ENCODE peak calls at places on chromosome 6, in nine cellular contexts. One of them, this sample, is unnamed.

GRCh38 chr6:88008821-88009220 is 38.8 kb upstream of the SPACA1 start:
- DNase-seq in stimulated activated CD4-positive, alpha-beta T cell treated with anti-CD3 and anti-CD28 coated beads, Interleukin-4, amount 100 ng/mL, for 1 hour: no peak
- DNase-seq in body of pancreas: no peak
- DNase-seq in NCI-H774: no peak
- DNase-seq in fibroblast of pulmonary artery: no peak
- DNase-seq in substantia nigra: no peak
- DNase-seq in activated CD8-positive, alpha-beta memory T cell treated with anti-CD3 and anti-CD28 coated beads for 1 hour: no peak
- DNase-seq in amygdala: no peak
- DNase-seq in EH: peak; percentile 7
- DNase-seq in this sample: no peak

GRCh38 chr6:169513478-169514193 is 188.2 kb downstream of the WDR27 start:
- DNase-seq in stimulated activated CD4-positive, alpha-beta T cell treated with anti-CD3 and anti-CD28 coated beads, Interleukin-4, amount 100 ng/mL, for 1 hour: no peak
- DNase-seq in body of pancreas: no peak
- DNase-seq in NCI-H774: no peak
- DNase-seq in fibroblast of pulmonary artery: no peak
- DNase-seq in substantia nigra: no peak
- DNase-seq in activated CD8-positive, alpha-beta memory T cell treated with anti-CD3 and anti-CD28 coated beads for 1 hour: no peak
- DNase-seq in amygdala: no peak
- DNase-seq in EH: no peak
- DNase-seq in this sample: no peak

GRCh38 chr6:111743859-111744692 is 129.2 kb downstream of the FYN start:
- DNase-seq in stimulated activated CD4-positive, alpha-beta T cell treated with anti-CD3 and anti-CD28 coated beads, Interleukin-4, amount 100 ng/mL, for 1 hour: no peak
- DNase-seq in body of pancreas: no peak
- DNase-seq in NCI-H774: no peak
- DNase-seq in fibroblast of pulmonary artery: peak; percentile 88
- DNase-seq in substantia nigra: no peak
- DNase-seq in activated CD8-positive, alpha-beta memory T cell treated with anti-CD3 and anti-CD28 coated beads for 1 hour: no peak
- DNase-seq in amygdala: peak; percentile 38
- DNase-seq in EH: no peak
- DNase-seq in this sample: no peak

GRCh38 chr6:14875678-14876063 is 370.2 kb upstream of the JARID2 start:
- DNase-seq in stimulated activated CD4-positive, alpha-beta T cell treated with anti-CD3 and anti-CD28 coated beads, Interleukin-4, amount 100 ng/mL, for 1 hour: no peak
- DNase-seq in body of pancreas: no peak
- DNase-seq in NCI-H774: no peak
- DNase-seq in fibroblast of pulmonary artery: no peak
- DNase-seq in substantia nigra: no peak
- DNase-seq in activated CD8-positive, alpha-beta memory T cell treated with anti-CD3 and anti-CD28 coated beads for 1 hour: no peak
- DNase-seq in amygdala: no peak
- DNase-seq in EH: no peak
- DNase-seq in this sample: no peak

GRCh38 chr6:44771647-44772415 is 384.3 kb downstream of the CDC5L start:
- DNase-seq in stimulated activated CD4-positive, alpha-beta T cell treated with anti-CD3 and anti-CD28 coated beads, Interleukin-4, amount 100 ng/mL, for 1 hour: no peak
- DNase-seq in body of pancreas: no peak
- DNase-seq in NCI-H774: no peak
- DNase-seq in fibroblast of pulmonary artery: no peak
- DNase-seq in substantia nigra: no peak
- DNase-seq in activated CD8-positive, alpha-beta memory T cell treated with anti-CD3 and anti-CD28 coated beads for 1 hour: no peak
- DNase-seq in amygdala: no peak
- DNase-seq in EH: no peak
- DNase-seq in this sample: no peak

GRCh38 chr6:14871196-14871595 is 374.7 kb upstream of the JARID2 start:
- DNase-seq in stimulated activated CD4-positive, alpha-beta T cell treated with anti-CD3 and anti-CD28 coated beads, Interleukin-4, amount 100 ng/mL, for 1 hour: no peak
- DNase-seq in body of pancreas: no peak
- DNase-seq in NCI-H774: no peak
- DNase-seq in fibroblast of pulmonary artery: no peak
- DNase-seq in substantia nigra: no peak
- DNase-seq in activated CD8-positive, alpha-beta memory T cell treated with anti-CD3 and anti-CD28 coated beads for 1 hour: no peak
- DNase-seq in amygdala: no peak
- DNase-seq in EH: no peak
- DNase-seq in this sample: no peak

GRCh38 chr6:47083586-47084047 is 41.5 kb upstream of the ADGRF1 start:
- DNase-seq in stimulated activated CD4-positive, alpha-beta T cell treated with anti-CD3 and anti-CD28 coated beads, Interleukin-4, amount 100 ng/mL, for 1 hour: no peak
- DNase-seq in body of pancreas: peak; percentile 92
- DNase-seq in NCI-H774: peak; percentile 85
- DNase-seq in fibroblast of pulmonary artery: peak; percentile 98
- DNase-seq in substantia nigra: no peak
- DNase-seq in activated CD8-positive, alpha-beta memory T cell treated with anti-CD3 and anti-CD28 coated beads for 1 hour: no peak
- DNase-seq in amygdala: no peak
- DNase-seq in EH: peak; percentile 55
- DNase-seq in this sample: no peak

GRCh38 chr6:99745651-99746050 is 139.0 kb downstream of the PRDM13 start:
- DNase-seq in stimulated activated CD4-positive, alpha-beta T cell treated with anti-CD3 and anti-CD28 coated beads, Interleukin-4, amount 100 ng/mL, for 1 hour: no peak
- DNase-seq in body of pancreas: no peak
- DNase-seq in NCI-H774: no peak
- DNase-seq in fibroblast of pulmonary artery: peak; percentile 7
- DNase-seq in substantia nigra: no peak
- DNase-seq in activated CD8-positive, alpha-beta memory T cell treated with anti-CD3 and anti-CD28 coated beads for 1 hour: no peak
- DNase-seq in amygdala: no peak
- DNase-seq in EH: peak; percentile 51
- DNase-seq in this sample: no peak

GRCh38 chr6:102619585-102619984 is 1226.1 kb downstream of the GRIK2 start:
- DNase-seq in stimulated activated CD4-positive, alpha-beta T cell treated with anti-CD3 and anti-CD28 coated beads, Interleukin-4, amount 100 ng/mL, for 1 hour: no peak
- DNase-seq in body of pancreas: no peak
- DNase-seq in NCI-H774: peak; percentile 11
- DNase-seq in fibroblast of pulmonary artery: peak; percentile 2
- DNase-seq in substantia nigra: no peak
- DNase-seq in activated CD8-positive, alpha-beta memory T cell treated with anti-CD3 and anti-CD28 coated beads for 1 hour: no peak
- DNase-seq in amygdala: no peak
- DNase-seq in EH: peak; percentile 30
- DNase-seq in this sample: no peak

GRCh38 chr6:154920502-154921200 is 74.5 kb upstream of the TIAM2 start:
- DNase-seq in stimulated activated CD4-positive, alpha-beta T cell treated with anti-CD3 and anti-CD28 coated beads, Interleukin-4, amount 100 ng/mL, for 1 hour: no peak
- DNase-seq in body of pancreas: no peak
- DNase-seq in NCI-H774: no peak
- DNase-seq in fibroblast of pulmonary artery: no peak
- DNase-seq in substantia nigra: no peak
- DNase-seq in activated CD8-positive, alpha-beta memory T cell treated with anti-CD3 and anti-CD28 coated beads for 1 hour: no peak
- DNase-seq in amygdala: no peak
- DNase-seq in EH: peak; percentile 64
- DNase-seq in this sample: no peak

GRCh38 chr6:589090-589489 is 67.8 kb downstream of the HUS1B start:
- DNase-seq in stimulated activated CD4-positive, alpha-beta T cell treated with anti-CD3 and anti-CD28 coated beads, Interleukin-4, amount 100 ng/mL, for 1 hour: no peak
- DNase-seq in body of pancreas: no peak
- DNase-seq in NCI-H774: no peak
- DNase-seq in fibroblast of pulmonary artery: no peak
- DNase-seq in substantia nigra: no peak
- DNase-seq in activated CD8-positive, alpha-beta memory T cell treated with anti-CD3 and anti-CD28 coated beads for 1 hour: no peak
- DNase-seq in amygdala: no peak
- DNase-seq in EH: no peak
- DNase-seq in this sample: no peak

GRCh38 chr6:158869604-158870417 is 50.6 kb upstream of the EZR start:
- DNase-seq in stimulated activated CD4-positive, alpha-beta T cell treated with anti-CD3 and anti-CD28 coated beads, Interleukin-4, amount 100 ng/mL, for 1 hour: peak; percentile 96
- DNase-seq in body of pancreas: peak; percentile 96
- DNase-seq in NCI-H774: peak; percentile 99
- DNase-seq in fibroblast of pulmonary artery: peak; percentile 91
- DNase-seq in substantia nigra: peak; percentile 28
- DNase-seq in activated CD8-positive, alpha-beta memory T cell treated with anti-CD3 and anti-CD28 coated beads for 1 hour: peak; percentile 96
- DNase-seq in amygdala: peak; percentile 27
- DNase-seq in EH: peak; percentile 96
- DNase-seq in this sample: peak; percentile 99